ENCODE peak calls at places on chromosomes 16 and 17, in six cellular contexts. B is spleen, N is fibroblast of lung, Z is A549, U is mucosa of descending colon, T is PC-3. I is an unnamed sample.
A peak's percentile ranks its signal among the peaks of the same experiment; 100 is the strongest.

GRCh38 chr17:55897301-55897700 is 146.4 kb downstream of the PCTP start:
- DNase-seq in B (no peak), Z (no peak), N (no peak), T (no peak), U (no peak), I (no peak)

GRCh38 chr17:72839086-72839728 is 253.3 kb downstream of the SLC39A11 start:
- DNase-seq in N (peak; percentile 36), U (no peak), Z (no peak), B (no peak), T (no peak), I (no peak)

GRCh38 chr17:6450926-6451717 is 6.9 kb downstream of the PIMREG start:
- DNase-seq in N (no peak), U (no peak), Z (no peak), T (no peak), B (peak; percentile 64), I (no peak)

GRCh38 chr17:45361451-45361850 is 44.6 kb upstream of the MAP3K14 start:
- DNase-seq in T (no peak), N (no peak), B (peak; percentile 6), U (no peak), Z (no peak), I (no peak)

GRCh38 chr16:81889896-81890634 is 111.0 kb downstream of the PLCG2 start:
- DNase-seq in T (peak; percentile 77), U (peak; percentile 33), Z (peak; percentile 71), B (no peak), N (peak; percentile 46), I (no peak)

GRCh38 chr17:19979917-19980770 is 2.5 kb upstream of the AKAP10 start:
- DNase-seq in B (peak; percentile 86), U (peak; percentile 28), T (no peak), Z (no peak), N (no peak), I (no peak)

GRCh38 chr17:15920758-15921239 is 24.1 kb upstream of the ADORA2B start:
- DNase-seq in N (peak; percentile 97), U (no peak), B (no peak), T (peak; percentile 100), Z (peak; percentile 95), I (no peak)

GRCh38 chr17:73255671-73256181 is 6.0 kb downstream of the CPSF4L start:
- DNase-seq in B (peak; percentile 83), N (peak; percentile 27), Z (peak; percentile 62), T (peak; percentile 78), U (peak; percentile 71), I (peak; percentile 51)

GRCh38 chr16:2514333-2515179 is 804 bp downstream of the ATP6V0C start:
- DNase-seq in N (no peak), Z (no peak), B (peak; percentile 91), T (no peak), U (peak; percentile 71), I (no peak)

GRCh38 chr17:40453881-40454630 is 10.8 kb downstream of the IGFBP4 start:
- DNase-seq in T (no peak), N (peak; percentile 66), B (no peak), Z (no peak), U (no peak), I (no peak)

GRCh38 chr17:41009301-41009760 is 403 bp upstream of the KRTAP3-1 start:
- DNase-seq in U (no peak), B (no peak), Z (no peak), T (peak; percentile 81), N (no peak), I (no peak)

GRCh38 chr17:8003594-8004181 is 1.3 kb downstream of the GUCY2D start:
- DNase-seq in U (no peak), B (peak; percentile 31), N (no peak), T (no peak), Z (no peak), I (no peak)

GRCh38 chr17:34668206-34668605 is 88.8 kb downstream of the TMEM132E start:
- DNase-seq in U (no peak), N (no peak), Z (no peak), T (no peak), B (no peak), I (no peak)

GRCh38 chr17:80212962-80213650 is 7.0 kb downstream of the SGSH start:
- DNase-seq in T (no peak), U (no peak), B (peak; percentile 79), N (no peak), Z (no peak), I (no peak)

GRCh38 chr16:83978401-83978904 is 10.4 kb downstream of the NECAB2 start:
- DNase-seq in N (no peak), B (no peak), T (no peak), U (no peak), Z (no peak), I (no peak)

GRCh38 chr16:80161799-80162380 is 378.9 kb upstream of the DYNLRB2 start:
- DNase-seq in B (no peak), U (no peak), N (no peak), T (no peak), Z (no peak), I (no peak)

GRCh38 chr17:16107165-16107770 is 107.6 kb downstream of the TTC19 start:
- DNase-seq in N (no peak), Z (no peak), T (no peak), B (no peak), U (no peak), I (no peak)

GRCh38 chr17:73307130-73307529 is 4.7 kb downstream of the CDC42EP4 start:
- DNase-seq in Z (no peak), T (peak; percentile 58), B (no peak), N (no peak), U (peak; percentile 66), I (no peak)

GRCh38 chr17:40371261-40371929 is 6.9 kb upstream of the GJD3 start:
- DNase-seq in Z (peak; percentile 70), B (no peak), U (no peak), N (no peak), T (no peak), I (no peak)

GRCh38 chr16:50630394-50631020 is 50.6 kb downstream of the SNX20 start:
- DNase-seq in B (no peak), U (no peak), T (no peak), Z (no peak), N (no peak), I (no peak)
- TF ChIP-seq CTCF in B (no peak), U (no peak), T (no peak), Z (no peak), N (no peak), I (no peak)

GRCh38 chr16:53022374-53022773 is 30.3 kb downstream of the CHD9NB start:
- DNase-seq in N (peak; percentile 30), U (no peak), T (peak; percentile 53), B (no peak), Z (peak; percentile 55), I (no peak)
- TF ChIP-seq CTCF in N (peak; percentile 46), U (no peak), T (peak; percentile 66), B (peak; percentile 20), Z (peak; percentile 75), I (no peak)

DNA sequence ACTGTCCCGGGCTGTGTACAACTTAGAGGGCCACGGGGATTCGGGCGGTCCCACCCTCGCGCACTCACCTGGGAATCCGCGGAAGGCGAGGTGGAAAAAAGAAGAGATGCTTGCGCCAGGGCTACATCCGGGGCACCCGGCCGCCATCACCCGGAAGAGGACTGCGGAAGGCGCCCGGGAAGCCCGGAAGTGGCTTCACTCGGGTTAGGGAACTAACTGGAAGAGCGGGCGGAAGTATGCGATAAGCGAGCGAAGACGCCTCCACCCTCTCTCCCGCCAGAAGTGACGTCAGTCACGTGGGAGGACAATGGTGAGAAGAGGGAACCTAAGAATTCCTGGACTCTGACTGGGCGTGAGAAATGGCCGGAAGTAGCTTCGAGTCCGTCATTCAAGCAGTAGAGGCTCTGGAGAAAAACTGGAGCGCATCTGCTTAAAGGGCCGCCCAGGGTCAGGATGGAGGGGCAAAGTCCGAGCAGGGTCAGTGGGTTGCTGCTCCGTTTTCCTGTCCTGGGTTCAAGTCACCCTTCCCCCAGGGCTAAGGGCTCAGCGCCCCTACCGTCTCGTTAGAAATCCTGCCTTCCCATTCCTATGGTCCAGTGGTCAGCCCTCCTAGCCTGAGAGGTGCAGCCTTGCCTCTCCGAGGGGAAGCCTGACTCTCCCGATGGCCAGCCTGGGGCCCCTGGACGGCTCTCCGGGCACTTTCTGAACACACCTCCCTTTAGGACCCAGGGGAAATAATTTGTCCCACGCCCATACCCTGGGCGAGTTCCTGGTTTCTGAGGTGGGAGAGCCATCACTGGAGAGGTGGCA is at the start of gene CD2BP2:
- DNase-seq in U (peak; percentile 94), B (peak; percentile 98), Z (peak; percentile 100), T (peak; percentile 98), N (peak; percentile 100), I (peak; percentile 81)
- TF ChIP-seq CTCF in U (no peak), B (peak; percentile 10), Z (no peak), T (no peak), N (no peak), I (no peak)

GRCh38 chr17:21213491-21214014 is 408 bp downstream of the TMEM11 start:
- DNase-seq in N (no peak), B (peak; percentile 93), T (no peak), U (no peak), Z (no peak), I (no peak)
- TF ChIP-seq CTCF in N (no peak), B (no peak), T (no peak), U (no peak), Z (no peak), I (no peak)

GRCh38 chr16:55297062-55297909 is 26.7 kb upstream of the IRX6 start:
- DNase-seq in N (peak; percentile 70), B (no peak), T (peak; percentile 65), Z (no peak), U (no peak), I (no peak)

GRCh38 chr16:55294947-55295346 is 29.1 kb upstream of the IRX6 start:
- DNase-seq in N (peak; percentile 36), U (no peak), Z (no peak), B (no peak), T (no peak), I (no peak)

GRCh38 chr16:55291847-55292246 is 32.2 kb upstream of the IRX6 start:
- DNase-seq in B (no peak), U (no peak), N (no peak), Z (no peak), T (no peak), I (no peak)

GRCh38 chr16:55292491-55292890 is 31.5 kb upstream of the IRX6 start:
- DNase-seq in Z (no peak), N (no peak), B (no peak), U (no peak), T (no peak), I (no peak)

DNA sequence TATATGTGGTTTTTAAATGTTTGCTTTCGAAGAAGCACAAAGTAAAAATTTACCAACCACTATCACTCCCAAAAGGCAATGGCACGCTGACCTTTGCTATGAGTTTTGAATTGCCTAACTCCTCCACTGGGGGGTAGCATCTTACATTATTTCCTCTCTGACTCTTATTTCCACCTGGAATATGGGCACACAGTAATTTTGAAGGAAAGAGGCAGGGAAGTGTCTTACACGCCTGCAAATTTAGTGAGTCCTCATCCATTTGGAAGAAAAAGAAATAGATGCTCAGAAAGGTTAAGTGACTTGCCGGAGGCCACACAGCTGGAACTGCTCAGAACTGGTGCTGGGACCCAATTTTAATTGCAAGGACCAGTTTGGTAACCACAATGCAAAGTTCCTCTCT is 29.9 kb upstream of the IRX6 start:
- DNase-seq in T (peak; percentile 1), U (no peak), B (no peak), Z (no peak), N (no peak), I (no peak)
- TF ChIP-seq CTCF in T (no peak), U (no peak), B (no peak), Z (no peak), N (no peak), I (no peak)